ENCODE peak calls at places on chromosome 9, in ten cellular contexts. One of them, this sample, is unnamed.

GRCh38 chr9:135588886-135589595 is 27.5 kb downstream of the PAEP start:
- DNase-seq in psoas muscle: no peak
- DNase-seq in coronary artery: peak
- DNase-seq in dorsolateral prefrontal cortex: peak
- DNase-seq in HCT116: no peak
- DNase-seq in caudate nucleus: no peak
- DNase-seq in IMR-90: no peak
- DNase-seq in uterus: no peak
- DNase-seq in endothelial cell of umbilical vein: no peak
- DNase-seq in CD4-positive, alpha-beta T cell: no peak
- DNase-seq in this sample: no peak

GRCh38 chr9:124621371-124622328 is 114.5 kb upstream of the NR5A1 start:
- DNase-seq in CD4-positive, alpha-beta T cell: no peak
- DNase-seq in uterus: no peak
- DNase-seq in caudate nucleus: no peak
- DNase-seq in psoas muscle: no peak
- DNase-seq in IMR-90: peak
- DNase-seq in endothelial cell of umbilical vein: no peak
- DNase-seq in coronary artery: no peak
- DNase-seq in HCT116: no peak
- DNase-seq in dorsolateral prefrontal cortex: peak
- DNase-seq in this sample: no peak

GRCh38 chr9:122684851-122685250 is 9.9 kb downstream of the OR1L3 start:
- DNase-seq in caudate nucleus: no peak
- DNase-seq in psoas muscle: no peak
- DNase-seq in CD4-positive, alpha-beta T cell: no peak
- DNase-seq in IMR-90: no peak
- DNase-seq in HCT116: no peak
- DNase-seq in endothelial cell of umbilical vein: no peak
- DNase-seq in coronary artery: no peak
- DNase-seq in dorsolateral prefrontal cortex: no peak
- DNase-seq in uterus: no peak
- DNase-seq in this sample: no peak

GRCh38 chr9:86724528-86724927 is 222.8 kb downstream of the GAS1 start:
- DNase-seq in HCT116: no peak
- DNase-seq in CD4-positive, alpha-beta T cell: no peak
- DNase-seq in IMR-90: no peak
- DNase-seq in uterus: no peak
- DNase-seq in dorsolateral prefrontal cortex: no peak
- DNase-seq in endothelial cell of umbilical vein: no peak
- DNase-seq in psoas muscle: no peak
- DNase-seq in caudate nucleus: no peak
- DNase-seq in coronary artery: no peak
- DNase-seq in this sample: no peak

GRCh38 chr9:8329561-8330283 is 530.1 kb upstream of the DMAC1 start:
- DNase-seq in psoas muscle: no peak
- DNase-seq in coronary artery: no peak
- DNase-seq in uterus: no peak
- DNase-seq in CD4-positive, alpha-beta T cell: no peak
- DNase-seq in caudate nucleus: no peak
- DNase-seq in endothelial cell of umbilical vein: no peak
- DNase-seq in HCT116: no peak
- DNase-seq in IMR-90: no peak
- DNase-seq in dorsolateral prefrontal cortex: no peak
- DNase-seq in this sample: no peak

GRCh38 chr9:133130721-133131244 is 9.7 kb upstream of the RALGDS start:
- DNase-seq in HCT116: no peak
- DNase-seq in dorsolateral prefrontal cortex: no peak
- DNase-seq in IMR-90: no peak
- DNase-seq in coronary artery: no peak
- DNase-seq in endothelial cell of umbilical vein: no peak
- DNase-seq in CD4-positive, alpha-beta T cell: peak
- DNase-seq in psoas muscle: no peak
- DNase-seq in caudate nucleus: no peak
- DNase-seq in uterus: no peak
- DNase-seq in this sample: no peak

GRCh38 chr9:13718539-13718938 is 439.0 kb upstream of the MPDZ start:
- DNase-seq in IMR-90: peak
- DNase-seq in HCT116: no peak
- DNase-seq in dorsolateral prefrontal cortex: no peak
- DNase-seq in uterus: no peak
- DNase-seq in psoas muscle: no peak
- DNase-seq in coronary artery: no peak
- DNase-seq in CD4-positive, alpha-beta T cell: no peak
- DNase-seq in endothelial cell of umbilical vein: no peak
- DNase-seq in caudate nucleus: no peak
- DNase-seq in this sample: no peak

GRCh38 chr9:97900103-97900737 is 22.1 kb downstream of the TRMO start:
- DNase-seq in psoas muscle: no peak
- DNase-seq in endothelial cell of umbilical vein: no peak
- DNase-seq in IMR-90: peak
- DNase-seq in coronary artery: no peak
- DNase-seq in CD4-positive, alpha-beta T cell: no peak
- DNase-seq in dorsolateral prefrontal cortex: no peak
- DNase-seq in uterus: no peak
- DNase-seq in HCT116: no peak
- DNase-seq in caudate nucleus: no peak
- DNase-seq in this sample: no peak

GRCh38 chr9:38424918-38425317 is 664 bp upstream of the IGFBPL1 start:
- DNase-seq in HCT116: no peak
- DNase-seq in uterus: no peak
- DNase-seq in dorsolateral prefrontal cortex: no peak
- DNase-seq in IMR-90: no peak
- DNase-seq in caudate nucleus: no peak
- DNase-seq in CD4-positive, alpha-beta T cell: no peak
- DNase-seq in coronary artery: peak
- DNase-seq in psoas muscle: no peak
- DNase-seq in endothelial cell of umbilical vein: no peak
- DNase-seq in this sample: no peak

GRCh38 chr9:88657893-88658292 is 122.9 kb downstream of the NXNL2 start:
- DNase-seq in IMR-90: peak
- DNase-seq in coronary artery: no peak
- DNase-seq in HCT116: no peak
- DNase-seq in dorsolateral prefrontal cortex: no peak
- DNase-seq in psoas muscle: no peak
- DNase-seq in uterus: no peak
- DNase-seq in CD4-positive, alpha-beta T cell: no peak
- DNase-seq in endothelial cell of umbilical vein: no peak
- DNase-seq in caudate nucleus: no peak
- DNase-seq in this sample: no peak

GRCh38 chr9:86022687-86023266 is 76.6 kb downstream of the GOLM1 start:
- DNase-seq in IMR-90: no peak
- DNase-seq in coronary artery: no peak
- DNase-seq in caudate nucleus: no peak
- DNase-seq in HCT116: no peak
- DNase-seq in psoas muscle: no peak
- DNase-seq in dorsolateral prefrontal cortex: no peak
- DNase-seq in endothelial cell of umbilical vein: peak
- DNase-seq in uterus: no peak
- DNase-seq in CD4-positive, alpha-beta T cell: no peak
- DNase-seq in this sample: no peak

GRCh38 chr9:34403554-34404380 is 27.1 kb upstream of the MYORG start:
- DNase-seq in dorsolateral prefrontal cortex: peak
- DNase-seq in CD4-positive, alpha-beta T cell: peak
- DNase-seq in coronary artery: no peak
- DNase-seq in endothelial cell of umbilical vein: peak
- DNase-seq in HCT116: peak
- DNase-seq in psoas muscle: peak
- DNase-seq in IMR-90: peak
- DNase-seq in uterus: peak
- DNase-seq in caudate nucleus: peak
- DNase-seq in this sample: no peak

GRCh38 chr9:91179237-91180138 is 182.2 kb downstream of the AUH start:
- DNase-seq in CD4-positive, alpha-beta T cell: no peak
- DNase-seq in HCT116: no peak
- DNase-seq in endothelial cell of umbilical vein: no peak
- DNase-seq in uterus: no peak
- DNase-seq in dorsolateral prefrontal cortex: no peak
- DNase-seq in coronary artery: peak
- DNase-seq in psoas muscle: no peak
- DNase-seq in IMR-90: peak
- DNase-seq in caudate nucleus: no peak
- DNase-seq in this sample: no peak

DNA sequence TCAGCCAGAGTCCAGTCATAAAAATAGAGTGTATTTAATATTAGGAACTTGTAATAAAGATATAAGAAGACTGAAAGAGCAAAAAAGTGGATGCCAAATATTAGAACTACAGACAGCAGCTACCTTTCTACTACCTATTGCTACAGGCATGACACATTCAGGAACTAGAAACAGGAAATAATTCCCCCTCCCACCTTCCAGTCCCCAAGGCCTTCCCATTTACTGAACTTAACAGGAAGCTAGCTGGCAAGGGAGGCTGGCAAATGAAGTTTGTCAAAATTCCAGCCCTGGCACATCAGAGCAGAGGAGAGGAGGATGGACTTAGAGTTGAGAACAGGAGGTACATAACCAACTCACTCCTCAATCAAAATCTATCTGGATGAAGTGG is 50.2 kb upstream of the RIC1 start:
- DNase-seq in psoas muscle: no peak
- DNase-seq in caudate nucleus: no peak
- DNase-seq in uterus: no peak
- DNase-seq in endothelial cell of umbilical vein: peak
- DNase-seq in CD4-positive, alpha-beta T cell: no peak
- DNase-seq in HCT116: no peak
- DNase-seq in dorsolateral prefrontal cortex: no peak
- DNase-seq in coronary artery: no peak
- DNase-seq in IMR-90: no peak
- DNase-seq in this sample: no peak
- H3K27ac ChIP-seq in psoas muscle: no peak
- H3K27ac ChIP-seq in caudate nucleus: no peak
- H3K27ac ChIP-seq in uterus: no peak
- H3K27ac ChIP-seq in endothelial cell of umbilical vein: no peak
- H3K27ac ChIP-seq in CD4-positive, alpha-beta T cell: no peak
- H3K27ac ChIP-seq in HCT116: no peak
- H3K27ac ChIP-seq in dorsolateral prefrontal cortex: no peak
- H3K27ac ChIP-seq in coronary artery: no peak
- H3K27ac ChIP-seq in IMR-90: no peak
- H3K27ac ChIP-seq in this sample: peak

DNA sequence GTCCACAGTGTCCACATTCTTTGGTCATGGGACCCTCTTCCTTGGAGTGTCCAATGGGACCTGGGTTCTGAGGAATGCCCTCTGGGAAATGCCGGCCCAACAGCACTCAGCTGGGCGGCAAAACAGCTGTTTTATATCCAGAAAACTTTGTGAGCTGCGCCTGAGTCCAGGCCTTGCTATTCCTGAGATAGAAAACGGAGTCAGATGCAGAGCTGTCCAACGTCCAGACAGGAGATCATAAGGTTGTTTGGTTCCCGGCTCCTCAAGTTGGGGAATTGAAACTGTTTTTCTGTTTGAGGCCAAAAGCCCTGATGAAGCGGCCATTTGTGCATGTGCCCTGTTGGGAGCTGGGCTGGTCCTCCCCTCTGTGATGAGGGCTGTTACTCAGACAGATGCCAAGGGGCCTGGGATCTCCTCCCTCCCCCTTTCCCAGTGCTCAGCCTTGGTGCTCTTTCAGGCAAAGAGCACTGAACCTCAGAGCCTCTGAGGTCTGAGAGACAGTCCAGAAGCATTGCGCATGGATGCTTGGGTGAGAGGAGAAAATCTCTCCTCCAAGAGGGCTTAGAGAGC is 66.6 kb upstream of the GARNL3 start:
- DNase-seq in IMR-90: peak
- DNase-seq in dorsolateral prefrontal cortex: no peak
- DNase-seq in CD4-positive, alpha-beta T cell: no peak
- DNase-seq in psoas muscle: peak
- DNase-seq in HCT116: no peak
- DNase-seq in coronary artery: no peak
- DNase-seq in uterus: no peak
- DNase-seq in endothelial cell of umbilical vein: no peak
- DNase-seq in caudate nucleus: no peak
- DNase-seq in this sample: no peak
- H3K27ac ChIP-seq in IMR-90: no peak
- H3K27ac ChIP-seq in dorsolateral prefrontal cortex: no peak
- H3K27ac ChIP-seq in CD4-positive, alpha-beta T cell: no peak
- H3K27ac ChIP-seq in psoas muscle: peak
- H3K27ac ChIP-seq in HCT116: no peak
- H3K27ac ChIP-seq in coronary artery: peak
- H3K27ac ChIP-seq in uterus: peak
- H3K27ac ChIP-seq in endothelial cell of umbilical vein: no peak
- H3K27ac ChIP-seq in caudate nucleus: no peak
- H3K27ac ChIP-seq in this sample: no peak

DNA sequence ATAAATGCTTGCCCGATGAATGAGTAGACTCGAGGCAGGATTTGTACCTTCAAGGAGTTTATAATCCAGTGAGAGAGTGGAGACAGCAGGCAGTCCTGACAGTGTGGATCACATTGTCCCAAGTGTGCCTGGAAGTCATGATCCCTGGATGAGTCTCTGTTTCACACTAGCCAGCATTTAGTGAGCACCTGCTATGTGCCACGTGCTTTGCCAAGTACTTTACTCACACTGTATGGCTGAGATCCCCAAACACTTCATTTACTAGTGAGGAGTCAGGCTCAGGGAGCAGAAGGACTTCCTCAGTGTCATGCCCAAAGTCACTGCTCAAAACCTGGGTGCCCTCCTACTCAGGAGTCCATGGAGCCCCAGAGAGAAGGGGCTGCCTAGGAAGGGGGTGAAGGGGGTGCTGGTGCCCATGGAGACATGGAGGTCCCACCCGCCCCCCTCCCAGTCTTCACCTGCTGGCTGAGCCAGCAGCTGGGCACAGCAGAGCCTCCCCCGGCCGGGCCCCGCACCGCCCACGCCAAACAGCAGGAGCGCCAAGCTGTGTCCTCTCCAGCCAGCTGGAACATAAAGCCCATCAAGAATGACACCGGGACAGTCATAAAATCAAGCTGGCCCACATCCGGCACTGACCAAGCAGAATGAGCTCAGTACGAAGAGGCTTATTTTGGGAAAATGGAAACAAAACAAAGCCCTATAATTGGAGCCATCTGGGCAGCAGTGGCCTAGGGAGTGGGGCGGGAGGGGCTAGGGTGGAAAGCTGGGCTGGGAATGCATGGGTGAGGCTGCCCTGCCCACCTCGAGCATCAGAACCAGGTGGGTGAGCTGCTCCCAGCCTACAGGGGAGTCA is 10.6 kb downstream of the LAMC3 start:
- DNase-seq in HCT116: no peak
- DNase-seq in IMR-90: no peak
- DNase-seq in caudate nucleus: no peak
- DNase-seq in psoas muscle: no peak
- DNase-seq in CD4-positive, alpha-beta T cell: no peak
- DNase-seq in dorsolateral prefrontal cortex: no peak
- DNase-seq in coronary artery: no peak
- DNase-seq in endothelial cell of umbilical vein: no peak
- DNase-seq in uterus: no peak
- DNase-seq in this sample: no peak
- H3K27ac ChIP-seq in HCT116: no peak
- H3K27ac ChIP-seq in IMR-90: no peak
- H3K27ac ChIP-seq in caudate nucleus: no peak
- H3K27ac ChIP-seq in psoas muscle: no peak
- H3K27ac ChIP-seq in CD4-positive, alpha-beta T cell: no peak
- H3K27ac ChIP-seq in dorsolateral prefrontal cortex: no peak
- H3K27ac ChIP-seq in coronary artery: no peak
- H3K27ac ChIP-seq in endothelial cell of umbilical vein: no peak
- H3K27ac ChIP-seq in uterus: no peak
- H3K27ac ChIP-seq in this sample: no peak

DNA sequence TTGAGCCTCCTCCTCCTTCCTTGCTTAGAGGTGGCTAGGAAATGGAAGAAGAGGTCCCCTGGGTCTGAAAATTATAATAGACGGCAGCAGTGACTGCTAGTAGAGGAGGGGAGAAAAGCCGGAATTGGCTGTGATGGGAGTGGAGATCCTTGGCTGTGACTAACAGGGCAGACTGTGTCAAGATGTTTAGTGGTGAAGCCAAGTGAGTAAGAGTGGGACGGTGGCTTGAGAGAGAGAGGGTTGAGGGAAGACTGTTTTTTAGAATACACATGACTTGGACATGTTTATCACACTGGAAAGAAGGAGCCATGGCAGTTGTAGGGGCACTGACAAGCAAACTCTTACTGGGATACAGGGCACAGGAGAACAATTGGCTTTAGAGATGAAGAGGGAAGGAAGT is 156.2 kb downstream of the ZNF462 start:
- DNase-seq in psoas muscle: no peak
- DNase-seq in endothelial cell of umbilical vein: no peak
- DNase-seq in dorsolateral prefrontal cortex: no peak
- DNase-seq in coronary artery: no peak
- DNase-seq in HCT116: no peak
- DNase-seq in CD4-positive, alpha-beta T cell: no peak
- DNase-seq in uterus: no peak
- DNase-seq in IMR-90: peak
- DNase-seq in caudate nucleus: no peak
- DNase-seq in this sample: no peak
- H3K27ac ChIP-seq in psoas muscle: no peak
- H3K27ac ChIP-seq in endothelial cell of umbilical vein: no peak
- H3K27ac ChIP-seq in dorsolateral prefrontal cortex: no peak
- H3K27ac ChIP-seq in coronary artery: no peak
- H3K27ac ChIP-seq in HCT116: no peak
- H3K27ac ChIP-seq in CD4-positive, alpha-beta T cell: no peak
- H3K27ac ChIP-seq in uterus: no peak
- H3K27ac ChIP-seq in IMR-90: no peak
- H3K27ac ChIP-seq in caudate nucleus: no peak
- H3K27ac ChIP-seq in this sample: no peak